ENCODE peak calls at places on chromosomes 1 and 21, in eight cellular contexts. One of them, this sample, is unnamed. For H3K27me3 and H3K4me1, the result is how much of the 10 kb centered on the place peaks cover.

GRCh38 chr21:31557421-31557955 is 102.0 kb upstream of the SOD1 start:
- DNase-seq in fibroblast of lung: no peak
- DNase-seq in ovary: peak
- DNase-seq in NT2/D1: no peak
- DNase-seq in left lung: no peak
- DNase-seq in CD8-positive, alpha-beta T cell: peak
- DNase-seq in IMR-90: no peak
- DNase-seq in colonic mucosa: no peak
- DNase-seq in this sample: no peak

GRCh38 chr1:216793303-216793702 is 70.1 kb upstream of the ESRRG start:
- DNase-seq in fibroblast of lung: no peak
- DNase-seq in ovary: no peak
- DNase-seq in NT2/D1: peak
- DNase-seq in left lung: no peak
- DNase-seq in CD8-positive, alpha-beta T cell: no peak
- DNase-seq in IMR-90: no peak
- DNase-seq in colonic mucosa: no peak
- DNase-seq in this sample: no peak

GRCh38 chr21:21929228-21929627 is 931.0 kb downstream of the NCAM2 start:
- DNase-seq in fibroblast of lung: no peak
- DNase-seq in ovary: no peak
- DNase-seq in NT2/D1: no peak
- DNase-seq in left lung: no peak
- DNase-seq in CD8-positive, alpha-beta T cell: no peak
- DNase-seq in IMR-90: no peak
- DNase-seq in colonic mucosa: no peak
- DNase-seq in this sample: no peak

GRCh38 chr1:207972350-207972749 is 61.4 kb upstream of the CD34 start:
- DNase-seq in fibroblast of lung: no peak
- DNase-seq in ovary: no peak
- DNase-seq in NT2/D1: no peak
- DNase-seq in left lung: no peak
- DNase-seq in CD8-positive, alpha-beta T cell: no peak
- DNase-seq in IMR-90: no peak
- DNase-seq in colonic mucosa: no peak
- DNase-seq in this sample: no peak

GRCh38 chr1:185533596-185533995 is 200.6 kb upstream of the HMCN1 start:
- DNase-seq in fibroblast of lung: no peak
- DNase-seq in ovary: no peak
- DNase-seq in NT2/D1: no peak
- DNase-seq in left lung: peak
- DNase-seq in CD8-positive, alpha-beta T cell: no peak
- DNase-seq in IMR-90: peak
- DNase-seq in colonic mucosa: no peak
- DNase-seq in this sample: no peak

GRCh38 chr21:44564099-44564498 is 5.5 kb upstream of the KRTAP10-3 start:
- DNase-seq in fibroblast of lung: no peak
- DNase-seq in ovary: no peak
- DNase-seq in NT2/D1: no peak
- DNase-seq in left lung: no peak
- DNase-seq in CD8-positive, alpha-beta T cell: no peak
- DNase-seq in IMR-90: no peak
- DNase-seq in colonic mucosa: no peak
- DNase-seq in this sample: no peak

GRCh38 chr1:227901906-227902640 is 45.7 kb downstream of the WNT9A start:
- DNase-seq in fibroblast of lung: peak
- DNase-seq in ovary: peak
- DNase-seq in NT2/D1: no peak
- DNase-seq in left lung: no peak
- DNase-seq in CD8-positive, alpha-beta T cell: no peak
- DNase-seq in IMR-90: peak
- DNase-seq in colonic mucosa: no peak
- DNase-seq in this sample: no peak

GRCh38 chr21:34530264-34530663 is 18.3 kb upstream of the KCNE1 start:
- DNase-seq in fibroblast of lung: peak
- DNase-seq in ovary: no peak
- DNase-seq in NT2/D1: no peak
- DNase-seq in left lung: no peak
- DNase-seq in CD8-positive, alpha-beta T cell: no peak
- DNase-seq in IMR-90: peak
- DNase-seq in colonic mucosa: no peak
- DNase-seq in this sample: no peak

GRCh38 chr1:85502625-85503083 is 37.7 kb upstream of the DDAH1 start:
- DNase-seq in fibroblast of lung: peak
- DNase-seq in ovary: no peak
- DNase-seq in NT2/D1: peak
- DNase-seq in left lung: no peak
- DNase-seq in CD8-positive, alpha-beta T cell: no peak
- DNase-seq in IMR-90: peak
- DNase-seq in colonic mucosa: peak
- DNase-seq in this sample: no peak

GRCh38 chr1:85496881-85497582 is 32.1 kb upstream of the DDAH1 start:
- DNase-seq in fibroblast of lung: peak
- DNase-seq in ovary: no peak
- DNase-seq in NT2/D1: no peak
- DNase-seq in left lung: no peak
- DNase-seq in CD8-positive, alpha-beta T cell: no peak
- DNase-seq in IMR-90: peak
- DNase-seq in colonic mucosa: no peak
- DNase-seq in this sample: no peak

GRCh38 chr1:85504417-85504816 is 39.5 kb upstream of the DDAH1 start:
- DNase-seq in fibroblast of lung: peak
- DNase-seq in ovary: no peak
- DNase-seq in NT2/D1: no peak
- DNase-seq in left lung: no peak
- DNase-seq in CD8-positive, alpha-beta T cell: no peak
- DNase-seq in IMR-90: peak
- DNase-seq in colonic mucosa: no peak
- DNase-seq in this sample: no peak

GRCh38 chr1:85502171-85502570 is 37.2 kb upstream of the DDAH1 start:
- DNase-seq in fibroblast of lung: peak
- DNase-seq in ovary: no peak
- DNase-seq in NT2/D1: no peak
- DNase-seq in left lung: no peak
- DNase-seq in CD8-positive, alpha-beta T cell: no peak
- DNase-seq in IMR-90: peak
- DNase-seq in colonic mucosa: no peak
- DNase-seq in this sample: no peak

DNA sequence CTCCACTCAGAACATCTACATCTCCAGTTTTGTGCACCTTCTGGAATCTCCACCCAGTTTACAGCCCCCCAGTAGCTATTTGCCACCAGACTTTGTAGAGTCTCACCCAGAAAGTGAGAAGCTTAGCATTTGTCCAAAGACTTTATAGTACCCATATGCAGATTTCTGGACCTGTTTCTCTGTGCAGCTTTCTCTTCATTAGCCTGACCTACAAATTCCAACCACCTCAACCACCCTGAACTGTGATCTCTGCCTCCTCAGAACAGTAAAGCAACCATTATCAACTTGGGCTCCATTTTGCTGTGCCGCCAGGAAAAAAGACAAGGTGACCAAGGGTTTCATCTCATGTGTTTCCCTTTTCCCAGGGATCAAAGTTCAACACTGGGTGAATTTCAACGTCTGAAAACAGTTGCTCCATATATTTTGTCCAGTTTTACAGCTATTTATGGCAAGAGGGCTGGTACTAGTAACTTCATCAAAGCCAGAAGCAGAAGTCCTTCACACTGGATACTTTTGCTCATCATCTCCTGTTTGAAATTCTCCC is 36.5 kb upstream of the DDAH1 start:
- DNase-seq in fibroblast of lung: no peak
- DNase-seq in ovary: no peak
- DNase-seq in NT2/D1: no peak
- DNase-seq in left lung: no peak
- DNase-seq in CD8-positive, alpha-beta T cell: no peak
- DNase-seq in IMR-90: no peak
- DNase-seq in colonic mucosa: no peak
- DNase-seq in this sample: no peak
- H3K27me3 ChIP-seq in fibroblast of lung: under half
- H3K27me3 ChIP-seq in ovary: under half
- H3K27me3 ChIP-seq in NT2/D1: under half
- H3K27me3 ChIP-seq in left lung: under half
- H3K27me3 ChIP-seq in CD8-positive, alpha-beta T cell: under half
- H3K27me3 ChIP-seq in IMR-90: under half
- H3K27me3 ChIP-seq in colonic mucosa: under half
- H3K27me3 ChIP-seq in this sample: under half

DNA sequence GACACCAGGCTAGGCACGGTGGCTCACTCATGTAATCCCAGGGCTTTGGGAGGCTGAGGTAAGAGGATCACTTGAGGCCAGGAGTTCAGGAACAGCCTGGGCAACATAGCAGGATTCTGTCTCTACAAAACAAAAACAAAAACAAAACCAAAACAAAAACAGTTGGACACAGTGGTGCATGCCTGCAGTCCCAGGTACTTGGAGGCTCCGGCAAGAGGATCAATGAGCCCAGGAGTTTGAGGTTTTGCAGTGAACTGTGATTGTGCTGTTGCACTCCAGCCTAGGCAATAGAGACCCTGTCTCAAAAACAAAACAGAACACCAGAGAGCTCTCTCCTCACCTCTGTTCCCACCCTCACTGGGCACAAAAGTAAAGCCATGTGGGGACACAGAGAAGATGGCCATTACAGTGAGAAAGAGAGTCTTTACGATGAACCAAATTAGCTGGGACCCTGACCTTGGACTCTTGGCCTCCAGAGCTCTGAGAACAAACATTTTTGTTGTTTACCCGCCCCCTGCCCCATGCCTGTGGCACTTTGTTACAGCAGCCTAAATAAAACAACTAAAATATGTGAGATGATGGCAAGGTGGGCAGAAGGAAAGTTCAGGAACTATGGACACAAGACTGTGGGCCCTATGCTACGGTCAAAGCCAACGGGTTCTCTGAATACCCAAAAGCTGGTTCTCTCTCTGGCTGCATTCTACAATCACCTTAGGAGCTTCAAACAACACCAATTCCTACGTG is 9.8 kb downstream of the NADK start:
- DNase-seq in fibroblast of lung: no peak
- DNase-seq in ovary: no peak
- DNase-seq in NT2/D1: no peak
- DNase-seq in left lung: no peak
- DNase-seq in CD8-positive, alpha-beta T cell: no peak
- DNase-seq in IMR-90: no peak
- DNase-seq in colonic mucosa: no peak
- DNase-seq in this sample: no peak
- H3K4me1 ChIP-seq in fibroblast of lung: under half
- H3K4me1 ChIP-seq in ovary: under half
- H3K4me1 ChIP-seq in NT2/D1: under half
- H3K4me1 ChIP-seq in left lung: under half
- H3K4me1 ChIP-seq in CD8-positive, alpha-beta T cell: under half
- H3K4me1 ChIP-seq in IMR-90: under half
- H3K4me1 ChIP-seq in colonic mucosa: under half
- H3K4me1 ChIP-seq in this sample: under half

GRCh38 chr21:45577806-45578801 is 35.9 kb upstream of the SLC19A1 start:
- DNase-seq in fibroblast of lung: no peak
- DNase-seq in ovary: no peak
- DNase-seq in NT2/D1: no peak
- DNase-seq in left lung: peak
- DNase-seq in CD8-positive, alpha-beta T cell: no peak
- DNase-seq in IMR-90: no peak
- DNase-seq in colonic mucosa: no peak
- DNase-seq in this sample: peak

GRCh38 chr21:45574691-45575090 is 32.5 kb upstream of the SLC19A1 start:
- DNase-seq in fibroblast of lung: no peak
- DNase-seq in ovary: peak
- DNase-seq in NT2/D1: no peak
- DNase-seq in left lung: peak
- DNase-seq in CD8-positive, alpha-beta T cell: no peak
- DNase-seq in IMR-90: no peak
- DNase-seq in colonic mucosa: no peak
- DNase-seq in this sample: peak

GRCh38 chr21:45576838-45577737 is 34.8 kb upstream of the SLC19A1 start:
- DNase-seq in fibroblast of lung: no peak
- DNase-seq in ovary: peak
- DNase-seq in NT2/D1: no peak
- DNase-seq in left lung: peak
- DNase-seq in CD8-positive, alpha-beta T cell: no peak
- DNase-seq in IMR-90: no peak
- DNase-seq in colonic mucosa: no peak
- DNase-seq in this sample: no peak

GRCh38 chr21:45575304-45575992 is 33.2 kb upstream of the SLC19A1 start:
- DNase-seq in fibroblast of lung: no peak
- DNase-seq in ovary: peak
- DNase-seq in NT2/D1: no peak
- DNase-seq in left lung: peak
- DNase-seq in CD8-positive, alpha-beta T cell: no peak
- DNase-seq in IMR-90: no peak
- DNase-seq in colonic mucosa: no peak
- DNase-seq in this sample: no peak

DNA sequence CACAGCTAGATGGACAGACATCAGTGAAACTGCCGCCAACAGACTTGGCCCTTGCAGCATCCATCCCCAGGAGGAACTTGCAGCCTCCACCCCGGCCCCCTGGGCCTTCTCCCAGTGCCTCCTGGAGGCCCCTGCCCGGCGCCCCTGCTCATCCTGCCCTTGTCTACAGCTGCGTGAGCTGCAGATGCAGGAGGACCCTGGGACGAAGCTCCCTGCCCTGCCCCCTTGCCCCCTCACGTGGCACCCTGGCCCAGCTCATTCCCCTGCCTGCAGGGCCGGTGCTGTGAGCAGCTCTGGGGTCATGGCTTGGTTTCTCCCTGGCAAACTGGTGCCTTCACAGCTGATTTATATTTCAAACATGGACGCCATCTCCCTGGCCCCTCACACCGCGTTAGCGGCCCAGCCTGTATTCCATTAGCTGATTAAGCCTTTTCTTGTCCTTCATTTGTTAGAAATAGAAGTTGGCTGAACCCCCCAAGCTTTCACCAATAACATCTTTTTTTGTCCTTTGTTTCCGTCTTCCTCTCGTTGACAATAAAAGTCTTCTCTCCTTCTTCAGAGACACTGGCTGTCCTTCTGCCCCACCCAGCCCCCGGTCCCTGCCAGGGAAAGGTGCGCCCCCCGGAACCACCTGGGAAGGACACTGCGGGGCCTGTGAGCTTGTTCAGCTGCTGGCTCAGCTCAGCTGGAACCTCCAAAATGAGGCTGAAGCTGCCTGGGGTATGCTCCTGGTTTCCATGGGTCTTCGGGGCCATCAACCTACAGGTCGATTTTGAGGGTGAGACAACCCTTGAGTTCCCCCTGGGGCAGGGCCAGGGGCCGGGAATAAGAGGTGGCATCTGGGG is 34.0 kb upstream of the SLC19A1 start:
- DNase-seq in fibroblast of lung: no peak
- DNase-seq in ovary: peak
- DNase-seq in NT2/D1: no peak
- DNase-seq in left lung: peak
- DNase-seq in CD8-positive, alpha-beta T cell: no peak
- DNase-seq in IMR-90: no peak
- DNase-seq in colonic mucosa: no peak
- DNase-seq in this sample: no peak
- H3K27me3 ChIP-seq in fibroblast of lung: under half
- H3K27me3 ChIP-seq in ovary: under half
- H3K27me3 ChIP-seq in NT2/D1: under half
- H3K27me3 ChIP-seq in left lung: under half
- H3K27me3 ChIP-seq in CD8-positive, alpha-beta T cell: under half
- H3K27me3 ChIP-seq in IMR-90: half or more
- H3K27me3 ChIP-seq in colonic mucosa: under half
- H3K27me3 ChIP-seq in this sample: under half

GRCh38 chr1:30731109-30731805 is 7.9 kb upstream of the MATN1 start:
- DNase-seq in fibroblast of lung: no peak
- DNase-seq in ovary: no peak
- DNase-seq in NT2/D1: no peak
- DNase-seq in left lung: no peak
- DNase-seq in CD8-positive, alpha-beta T cell: no peak
- DNase-seq in IMR-90: no peak
- DNase-seq in colonic mucosa: no peak
- DNase-seq in this sample: no peak

GRCh38 chr1:30729906-30730305 is 6.5 kb upstream of the MATN1 start:
- DNase-seq in fibroblast of lung: no peak
- DNase-seq in ovary: no peak
- DNase-seq in NT2/D1: no peak
- DNase-seq in left lung: no peak
- DNase-seq in CD8-positive, alpha-beta T cell: no peak
- DNase-seq in IMR-90: no peak
- DNase-seq in colonic mucosa: no peak
- DNase-seq in this sample: no peak

GRCh38 chr1:30728832-30729638 is 5.7 kb upstream of the MATN1 start:
- DNase-seq in fibroblast of lung: no peak
- DNase-seq in ovary: no peak
- DNase-seq in NT2/D1: no peak
- DNase-seq in left lung: no peak
- DNase-seq in CD8-positive, alpha-beta T cell: no peak
- DNase-seq in IMR-90: no peak
- DNase-seq in colonic mucosa: no peak
- DNase-seq in this sample: no peak

GRCh38 chr1:30731806-30732276 is 8.5 kb upstream of the MATN1 start:
- DNase-seq in fibroblast of lung: no peak
- DNase-seq in ovary: no peak
- DNase-seq in NT2/D1: no peak
- DNase-seq in left lung: no peak
- DNase-seq in CD8-positive, alpha-beta T cell: no peak
- DNase-seq in IMR-90: no peak
- DNase-seq in colonic mucosa: no peak
- DNase-seq in this sample: no peak

GRCh38 chr1:30730351-30731108 is 7.1 kb upstream of the MATN1 start:
- DNase-seq in fibroblast of lung: no peak
- DNase-seq in ovary: peak
- DNase-seq in NT2/D1: no peak
- DNase-seq in left lung: no peak
- DNase-seq in CD8-positive, alpha-beta T cell: no peak
- DNase-seq in IMR-90: no peak
- DNase-seq in colonic mucosa: no peak
- DNase-seq in this sample: no peak
- H3K4me1 ChIP-seq in fibroblast of lung: under half
- H3K4me1 ChIP-seq in ovary: under half
- H3K4me1 ChIP-seq in NT2/D1: under half
- H3K4me1 ChIP-seq in left lung: under half
- H3K4me1 ChIP-seq in CD8-positive, alpha-beta T cell: under half
- H3K4me1 ChIP-seq in IMR-90: under half
- H3K4me1 ChIP-seq in colonic mucosa: under half
- H3K4me1 ChIP-seq in this sample: under half

This sample was measured in CD8-positive, alpha-beta memory T cell.